ENCODE peak calls at places on chromosomes 1 and 21, in four cellular contexts. R, O, D and W are unnamed samples.

GRCh38 chr21:45867041-45867630 is 114.4 kb upstream of the COL6A1 start:
- DNase-seq in D (no peak), O (peak; percentile 67), R (no peak), W (peak; percentile 28)

GRCh38 chr1:27719286-27720251 is 6.2 kb upstream of the FAM76A start:
- DNase-seq in R (no peak), O (no peak), D (no peak), W (no peak)

GRCh38 chr21:40507978-40508377 is 339.0 kb downstream of the DSCAM start:
- DNase-seq in D (peak; percentile 26), O (no peak), R (no peak), W (no peak)

GRCh38 chr1:39332291-39332690 is 127.8 kb downstream of the MACF1 start:
- DNase-seq in R (no peak), O (no peak), D (no peak), W (no peak)

GRCh38 chr1:204826970-204827369 is 43.7 kb upstream of the NFASC start:
- DNase-seq in O (no peak), R (no peak), D (peak; percentile 58), W (peak; percentile 43)

GRCh38 chr1:17531682-17532487 is 7.6 kb upstream of the ARHGEF10L start:
- DNase-seq in O (peak; percentile 66), D (no peak), R (peak; percentile 68), W (peak; percentile 70)

GRCh38 chr1:229784834-229785233 is 158.8 kb downstream of the URB2 start:
- DNase-seq in R (no peak), O (no peak), D (no peak), W (no peak)

GRCh38 chr1:230594374-230594773 is 47.9 kb upstream of the COG2 start:
- DNase-seq in R (no peak), O (no peak), D (no peak), W (no peak)

GRCh38 chr1:164726235-164726634 is 167.3 kb downstream of the PBX1 start:
- DNase-seq in R (no peak), D (no peak), O (no peak), W (no peak)

GRCh38 chr1:239218296-239218695 is 168.1 kb upstream of the CHRM3 start:
- DNase-seq in R (no peak), O (no peak), D (no peak), W (no peak)

GRCh38 chr1:107434379-107434728 is 293.5 kb downstream of the NTNG1 start:
- DNase-seq in O (no peak), R (no peak), D (no peak), W (no peak)

GRCh38 chr1:40650075-40650474 is 15.4 kb downstream of the RIMS3 start:
- DNase-seq in O (no peak), R (peak; percentile 22), D (no peak), W (no peak)

GRCh38 chr1:87555366-87555765 is 226.7 kb downstream of the LMO4 start:
- DNase-seq in D (no peak), O (no peak), R (no peak), W (no peak)

GRCh38 chr1:158045639-158046038 is 52.2 kb downstream of the KIRREL1 start:
- DNase-seq in R (peak; percentile 24), O (no peak), D (no peak), W (no peak)

GRCh38 chr21:35635261-35635660 is 425.1 kb downstream of the SETD4 start:
- DNase-seq in R (no peak), O (no peak), D (no peak), W (no peak)

GRCh38 chr1:223512016-223512415 is 118.8 kb downstream of the CCDC185 start:
- DNase-seq in R (no peak), D (no peak), O (no peak), W (no peak)

GRCh38 chr1:112393634-112393976 is 2.4 kb upstream of the CTTNBP2NL start:
- DNase-seq in R (peak; percentile 67), D (no peak), O (no peak), W (no peak)

GRCh38 chr1:31371121-31371520 is 1.8 kb downstream of the FABP3 start:
- DNase-seq in D (no peak), R (peak; percentile 44), O (no peak), W (no peak)

GRCh38 chr1:101453844-101454243 is 217.0 kb downstream of the S1PR1 start:
- DNase-seq in O (no peak), D (no peak), R (no peak), W (no peak)

GRCh38 chr1:205398586-205398985 is 23.3 kb downstream of the LEMD1 start:
- DNase-seq in O (no peak), D (no peak), R (no peak), W (no peak)

GRCh38 chr1:213970193-213970592 is 17.6 kb upstream of the PROX1 start:
- DNase-seq in D (no peak), R (no peak), O (no peak), W (no peak)

GRCh38 chr1:77876884-77877283 is 11.5 kb upstream of the NEXN start:
- DNase-seq in R (no peak), D (no peak), O (no peak), W (no peak)

GRCh38 chr1:204990721-204991341 is 52.2 kb upstream of the CNTN2 start:
- DNase-seq in O (no peak), R (no peak), D (no peak), W (no peak)

GRCh38 chr1:237685553-237685952 is 205.2 kb downstream of the ZP4 start:
- DNase-seq in O (no peak), D (no peak), R (no peak), W (no peak)

GRCh38 chr1:182084487-182085316 is 23.2 kb upstream of the ZNF648 start:
- DNase-seq in O (no peak), R (peak; percentile 81), D (peak; percentile 68), W (peak; percentile 91)

GRCh38 chr1:178310685-178311105 is 186.1 kb downstream of the CLEC20A start:
- DNase-seq in R (no peak), D (peak; percentile 64), O (no peak), W (no peak)

GRCh38 chr1:231940116-231940515 is 313.5 kb downstream of the DISC1 start:
- DNase-seq in D (no peak), O (no peak), R (no peak), W (no peak)

GRCh38 chr21:30434033-30434631 is 4.1 kb downstream of the KRTAP13-4 start:
- DNase-seq in R (peak; percentile 7), O (no peak), D (no peak), W (no peak)

GRCh38 chr1:211118407-211119102 is 15.4 kb downstream of the KCNH1 start:
- DNase-seq in R (no peak), O (peak; percentile 10), D (no peak), W (no peak)

GRCh38 chr1:228152918-228153258 is 3.2 kb downstream of the GJC2 start:
- DNase-seq in D (no peak), O (no peak), R (no peak), W (peak; percentile 38)

GRCh38 chr1:62294211-62294610 is 25.0 kb downstream of the KANK4 start:
- DNase-seq in R (no peak), D (peak; percentile 19), O (no peak), W (no peak)

DNA sequence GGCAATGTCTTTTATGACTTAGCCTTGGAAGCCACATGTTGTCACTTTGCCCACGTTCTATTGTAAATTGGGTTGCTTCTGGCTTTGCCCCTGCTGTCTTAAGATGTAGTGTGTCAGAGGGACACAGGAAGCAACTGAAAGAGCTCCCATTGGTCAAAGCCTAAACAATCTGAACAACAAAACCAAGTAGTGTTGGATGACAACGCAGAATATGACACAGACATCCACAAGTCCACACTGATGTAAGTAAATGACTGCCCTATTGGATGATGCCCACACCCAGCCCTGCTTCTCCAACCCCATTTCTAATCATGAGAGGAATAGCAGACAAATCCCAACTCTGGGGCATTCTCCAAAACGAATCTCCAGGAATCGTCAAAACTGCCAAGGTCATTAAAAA is 50.7 kb downstream of the ELF3 start:
- DNase-seq in D (no peak), O (no peak), R (no peak), W (no peak)
- H3K4me1 ChIP-seq in D (peaks cover 87% of the 10 kb centered on the region), O (peaks cover 11% of the 10 kb centered on the region), R (no peaks in the 10 kb centered on the region), W (no peaks in the 10 kb centered on the region)

GRCh38 chr1:150548324-150548631 is 930 bp upstream of the ADAMTSL4 start:
- DNase-seq in D (no peak), O (no peak), R (no peak), W (no peak)

GRCh38 chr1:150550222-150551048 is 1.2 kb downstream of the ADAMTSL4 start:
- DNase-seq in O (peak; percentile 85), D (no peak), R (no peak), W (no peak)

GRCh38 chr1:150551049-150551783 is 2.0 kb downstream of the ADAMTSL4 start:
- DNase-seq in R (no peak), O (no peak), D (no peak), W (no peak)

GRCh38 chr1:150549496-150550221 is 451 bp downstream of the ADAMTSL4 start:
- DNase-seq in O (no peak), D (no peak), R (no peak), W (peak; percentile 54)

DNA sequence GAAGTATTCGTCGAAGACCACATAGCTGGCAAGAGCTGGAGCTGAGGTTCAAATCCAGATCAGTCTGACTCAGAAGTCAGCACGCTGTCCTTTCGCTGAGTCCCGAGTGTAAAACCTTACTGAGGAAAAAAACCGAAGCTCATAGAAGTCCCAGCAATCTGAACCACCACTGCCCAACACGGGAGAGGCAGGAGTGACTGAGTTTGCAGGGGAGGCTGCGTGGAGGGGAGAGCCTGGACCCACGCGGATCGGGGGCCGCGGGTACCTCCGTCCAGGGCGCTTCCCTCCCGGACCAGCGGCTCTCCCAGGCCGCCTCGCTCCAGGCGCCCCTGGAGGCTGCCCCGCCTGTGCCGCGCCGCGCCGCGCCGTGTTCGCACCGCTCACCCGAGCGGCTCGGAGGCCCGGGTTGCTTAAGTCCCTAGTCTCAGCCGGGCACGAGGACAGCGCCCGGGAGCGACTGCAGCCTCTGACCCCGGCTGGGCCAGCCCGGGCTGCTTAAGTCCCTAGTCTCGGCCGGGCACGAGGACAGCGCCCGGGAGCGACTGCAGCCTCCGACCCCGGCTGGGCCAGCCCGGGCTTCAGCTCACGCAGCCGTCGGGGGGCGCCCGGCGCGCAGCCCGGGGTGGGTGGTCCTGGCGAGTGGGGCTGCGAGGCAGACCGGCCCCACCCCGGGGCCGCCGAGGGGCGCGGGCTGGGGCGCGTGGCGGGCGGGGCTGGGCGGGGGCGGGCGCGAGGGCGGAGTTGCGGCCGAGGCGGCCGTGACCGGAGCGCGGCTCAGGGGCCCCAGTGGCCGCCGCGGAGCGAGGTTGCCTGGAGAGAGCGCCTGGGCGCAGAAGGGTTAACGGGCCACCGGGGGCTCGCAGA is at the start of gene ADAMTSL4:
- DNase-seq in D (peak; percentile 80), O (peak; percentile 95), R (no peak), W (peak; percentile 78)
- TF ChIP-seq POLR2A in D (peak; percentile 36), O (no peak), R (peak; percentile 16), W (no peak)

GRCh38 chr1:6603851-6604558 is 1.3 kb upstream of the KLHL21 start:
- DNase-seq in O (peak; percentile 84), D (no peak), R (peak; percentile 81), W (no peak)
- TF ChIP-seq CTCF in O (no peak), D (no peak), R (no peak), W (no peak)

DNA sequence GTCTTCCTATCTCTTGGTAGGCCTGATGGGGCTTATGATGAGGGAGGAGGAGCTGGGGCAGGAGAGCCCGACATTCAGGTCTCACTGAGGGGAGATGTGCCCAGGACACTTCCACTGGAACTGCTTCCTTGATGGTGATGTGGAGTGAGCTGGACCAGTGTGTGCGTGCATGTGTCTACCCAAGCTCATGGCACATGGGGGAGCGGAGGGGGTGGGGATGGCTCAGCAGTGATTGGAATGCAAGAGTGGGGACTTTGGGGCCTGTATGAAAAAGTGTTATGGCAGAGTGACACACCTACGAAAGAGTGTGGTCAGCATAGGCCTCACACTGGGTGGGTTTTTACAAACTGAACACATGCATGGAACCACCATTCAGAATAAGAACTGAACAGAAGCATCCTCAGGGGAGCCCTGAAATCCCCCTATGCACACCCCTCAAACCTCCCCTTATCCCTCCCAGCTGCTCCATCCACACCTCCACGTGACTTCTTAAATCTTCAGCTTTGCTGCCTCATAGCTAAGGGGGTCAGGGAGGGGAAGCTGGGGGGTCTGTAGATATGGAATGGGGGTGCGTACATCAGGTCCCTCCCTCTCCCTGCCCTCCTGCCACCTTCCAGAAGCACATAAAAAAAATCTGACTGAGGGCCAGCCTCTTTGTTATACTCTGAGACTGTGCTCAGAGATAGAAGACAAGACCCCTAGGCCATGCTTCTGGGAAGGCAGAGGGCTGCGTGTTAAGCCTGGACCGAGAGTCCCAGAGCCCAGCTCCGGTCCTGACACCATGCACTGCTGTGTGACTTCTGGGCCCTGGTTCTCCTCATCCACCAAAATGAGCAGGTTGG is 11.6 kb downstream of the IL6R start:
- DNase-seq in O (no peak), R (no peak), D (no peak), W (no peak)
- H3K4me1 ChIP-seq in O (peaks cover 57% of the 10 kb centered on the region), R (peaks cover 42% of the 10 kb centered on the region), D (peaks cover 48% of the 10 kb centered on the region), W (peaks cover 12% of the 10 kb centered on the region)